ENCODE peak calls at places on chromosomes 12 and 14, in four cellular contexts. One of them, this sample, is unnamed. For H3K4me1, the result is how much of the 10 kb centered on the place peaks cover.

GRCh38 chr12:105109465-105110212 is 2.1 kb downstream of the WASHC4 start:
- DNase-seq in breast epithelium: no peak
- DNase-seq in adrenal gland: peak
- DNase-seq in IMR-90: peak
- DNase-seq in this sample: peak

GRCh38 chr12:10190558-10191388 is 11.9 kb downstream of the TMEM52B start:
- DNase-seq in breast epithelium: peak
- DNase-seq in adrenal gland: peak
- DNase-seq in IMR-90: peak
- DNase-seq in this sample: peak

GRCh38 chr12:56723889-56724659 is 1.0 kb downstream of the NACA start:
- DNase-seq in breast epithelium: peak
- DNase-seq in adrenal gland: peak
- DNase-seq in IMR-90: peak
- DNase-seq in this sample: peak

GRCh38 chr12:5276327-5276880 is 155.5 kb upstream of the NTF3 start:
- DNase-seq in breast epithelium: no peak
- DNase-seq in adrenal gland: no peak
- DNase-seq in IMR-90: no peak
- DNase-seq in this sample: no peak

GRCh38 chr14:81449114-81449513 is 49.0 kb upstream of the STON2 start:
- DNase-seq in breast epithelium: peak
- DNase-seq in adrenal gland: no peak
- DNase-seq in IMR-90: no peak
- DNase-seq in this sample: no peak

GRCh38 chr14:34722723-34723545 is 8.5 kb upstream of the CFL2 start:
- DNase-seq in breast epithelium: no peak
- DNase-seq in adrenal gland: peak
- DNase-seq in IMR-90: peak
- DNase-seq in this sample: no peak

GRCh38 chr14:72608391-72609204 is 285.3 kb downstream of the DPF3 start:
- DNase-seq in breast epithelium: no peak
- DNase-seq in adrenal gland: no peak
- DNase-seq in IMR-90: peak
- DNase-seq in this sample: no peak

GRCh38 chr14:52077261-52077984 is 8.6 kb upstream of the NID2 start:
- DNase-seq in breast epithelium: no peak
- DNase-seq in adrenal gland: no peak
- DNase-seq in IMR-90: peak
- DNase-seq in this sample: no peak

GRCh38 chr14:101215266-101215665 is 311.7 kb upstream of the RTL1 start:
- DNase-seq in breast epithelium: no peak
- DNase-seq in adrenal gland: no peak
- DNase-seq in IMR-90: no peak
- DNase-seq in this sample: no peak

GRCh38 chr12:11769723-11770514 is 120.4 kb downstream of the ETV6 start:
- DNase-seq in breast epithelium: no peak
- DNase-seq in adrenal gland: no peak
- DNase-seq in IMR-90: no peak
- DNase-seq in this sample: no peak

GRCh38 chr12:26728205-26729050 is 104.6 kb downstream of the ITPR2 start:
- DNase-seq in breast epithelium: no peak
- DNase-seq in adrenal gland: no peak
- DNase-seq in IMR-90: no peak
- DNase-seq in this sample: no peak

GRCh38 chr14:21264025-21264801 is 5.0 kb downstream of the HNRNPC start:
- DNase-seq in breast epithelium: no peak
- DNase-seq in adrenal gland: no peak
- DNase-seq in IMR-90: peak
- DNase-seq in this sample: no peak
- H3K4me1 ChIP-seq in breast epithelium: under half
- H3K4me1 ChIP-seq in adrenal gland: under half
- H3K4me1 ChIP-seq in IMR-90: under half
- H3K4me1 ChIP-seq in this sample: under half

GRCh38 chr12:123410041-123410412 is 26.1 kb downstream of the KMT5A start:
- DNase-seq in breast epithelium: no peak
- DNase-seq in adrenal gland: no peak
- DNase-seq in IMR-90: no peak
- DNase-seq in this sample: no peak
- TF ChIP-seq POLR2A in breast epithelium: no peak
- TF ChIP-seq POLR2A in adrenal gland: no peak
- TF ChIP-seq POLR2A in IMR-90: no peak
- TF ChIP-seq POLR2A in this sample: no peak

GRCh38 chr12:82688619-82689018 is 1.9 kb downstream of the TMTC2 start:
- DNase-seq in breast epithelium: no peak
- DNase-seq in adrenal gland: no peak
- DNase-seq in IMR-90: no peak
- DNase-seq in this sample: no peak
- H3K4me3 ChIP-seq in breast epithelium: peak
- H3K4me3 ChIP-seq in adrenal gland: no peak
- H3K4me3 ChIP-seq in IMR-90: no peak
- H3K4me3 ChIP-seq in this sample: peak

GRCh38 chr12:108842364-108842763 is 15.0 kb downstream of the SSH1 start:
- DNase-seq in breast epithelium: no peak
- DNase-seq in adrenal gland: no peak
- DNase-seq in IMR-90: no peak
- DNase-seq in this sample: no peak
- H3K4me1 ChIP-seq in breast epithelium: under half
- H3K4me1 ChIP-seq in adrenal gland: under half
- H3K4me1 ChIP-seq in IMR-90: under half
- H3K4me1 ChIP-seq in this sample: under half

GRCh38 chr12:124940143-124940392 is 25.6 kb upstream of the UBC start:
- DNase-seq in breast epithelium: no peak
- DNase-seq in adrenal gland: no peak
- DNase-seq in IMR-90: no peak
- DNase-seq in this sample: no peak

GRCh38 chr12:124938066-124938465 is 23.6 kb upstream of the UBC start:
- DNase-seq in breast epithelium: no peak
- DNase-seq in adrenal gland: no peak
- DNase-seq in IMR-90: no peak
- DNase-seq in this sample: no peak

GRCh38 chr12:124938606-124939427 is 24.4 kb upstream of the UBC start:
- DNase-seq in breast epithelium: peak
- DNase-seq in adrenal gland: peak
- DNase-seq in IMR-90: peak
- DNase-seq in this sample: peak

GRCh38 chr12:124940393-124941169 is 26.1 kb upstream of the UBC start:
- DNase-seq in breast epithelium: peak
- DNase-seq in adrenal gland: peak
- DNase-seq in IMR-90: peak
- DNase-seq in this sample: peak

DNA sequence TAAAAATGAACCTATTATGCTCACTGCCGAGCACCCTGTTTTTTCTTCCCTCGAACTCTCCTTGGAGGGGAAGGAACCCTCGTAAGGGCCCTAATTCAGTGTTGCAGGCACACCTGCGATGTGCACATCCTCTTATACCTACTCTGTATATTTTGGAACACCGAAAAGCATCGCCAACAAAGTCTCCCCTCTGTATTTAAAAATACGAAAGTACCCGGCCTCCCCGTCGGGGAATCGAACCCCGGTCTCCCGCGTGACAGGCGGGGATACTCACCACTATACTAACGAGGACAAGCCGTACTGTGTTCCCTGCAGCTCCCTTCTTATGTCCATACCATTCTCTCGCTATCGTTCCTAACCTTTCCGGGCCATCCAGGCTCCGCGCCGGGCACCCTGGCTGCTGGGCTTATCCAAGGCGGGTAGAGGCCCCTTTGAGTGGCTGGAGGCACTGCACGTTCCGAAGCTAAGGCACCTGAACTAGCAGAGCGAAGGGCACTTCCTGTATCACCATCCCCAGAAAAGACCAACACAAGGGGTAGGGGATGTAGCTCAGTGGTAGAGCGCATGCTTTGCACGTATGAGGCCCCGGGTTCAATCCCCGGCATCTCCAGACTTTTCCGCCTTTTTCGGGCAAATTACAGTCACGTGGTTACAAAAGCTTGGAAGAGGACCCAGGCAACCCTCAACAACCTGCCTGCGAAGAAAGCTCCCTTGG is 25.1 kb upstream of the UBC start:
- DNase-seq in breast epithelium: peak
- DNase-seq in adrenal gland: peak
- DNase-seq in IMR-90: peak
- DNase-seq in this sample: peak
- TF ChIP-seq POLR2A in breast epithelium: no peak
- TF ChIP-seq POLR2A in adrenal gland: peak
- TF ChIP-seq POLR2A in IMR-90: no peak
- TF ChIP-seq POLR2A in this sample: peak